ENCODE peak calls at places on chromosomes 7 and 10, in four cellular contexts. One of them, this sample, is unnamed.
A peak's percentile ranks its signal among the peaks of the same experiment; 100 is the strongest.

GRCh38 chr7:8908889-8909288 is 475.5 kb downstream of the NXPH1 start:
- DNase-seq in hypothalamus: no peak
- DNase-seq in A549: no peak
- DNase-seq in tibial artery: no peak
- DNase-seq in this sample: peak; percentile 37

GRCh38 chr10:5709865-5710264 is 25.2 kb downstream of the TASOR2 start:
- DNase-seq in hypothalamus: no peak
- DNase-seq in A549: no peak
- DNase-seq in tibial artery: no peak
- DNase-seq in this sample: no peak

GRCh38 chr7:139618482-139619366 is 95.2 kb downstream of the CLEC2L start:
- DNase-seq in hypothalamus: no peak
- DNase-seq in A549: peak; percentile 57
- DNase-seq in tibial artery: no peak
- DNase-seq in this sample: peak; percentile 41

GRCh38 chr7:155202106-155202871 is 95.4 kb upstream of the INSIG1 start:
- DNase-seq in hypothalamus: no peak
- DNase-seq in A549: no peak
- DNase-seq in tibial artery: no peak
- DNase-seq in this sample: no peak

GRCh38 chr7:101731502-101732084 is 85.8 kb upstream of the CUX1 start:
- DNase-seq in hypothalamus: no peak
- DNase-seq in A549: no peak
- DNase-seq in tibial artery: no peak
- DNase-seq in this sample: no peak

GRCh38 chr7:2523941-2524807 is 4.6 kb downstream of the LFNG start:
- DNase-seq in hypothalamus: peak; percentile 74
- DNase-seq in A549: peak; percentile 66
- DNase-seq in tibial artery: no peak
- DNase-seq in this sample: peak; percentile 98

GRCh38 chr10:121818599-121818998 is 109.2 kb downstream of the ATE1 start:
- DNase-seq in hypothalamus: no peak
- DNase-seq in A549: no peak
- DNase-seq in tibial artery: no peak
- DNase-seq in this sample: no peak

GRCh38 chr10:77582710-77583115 is 54.9 kb downstream of the KCNMA1 start:
- DNase-seq in hypothalamus: no peak
- DNase-seq in A549: peak; percentile 83
- DNase-seq in tibial artery: no peak
- DNase-seq in this sample: peak; percentile 70

GRCh38 chr7:78139335-78139734 is 340.8 kb downstream of the PHTF2 start:
- DNase-seq in hypothalamus: no peak
- DNase-seq in A549: no peak
- DNase-seq in tibial artery: no peak
- DNase-seq in this sample: no peak

GRCh38 chr10:32379314-32379949 is 32.5 kb upstream of the EPC1 start:
- DNase-seq in hypothalamus: no peak
- DNase-seq in A549: peak; percentile 66
- DNase-seq in tibial artery: no peak
- DNase-seq in this sample: peak; percentile 77

GRCh38 chr10:45581497-45582385 is 90.8 kb downstream of the ZFAND4 start:
- DNase-seq in hypothalamus: no peak
- DNase-seq in A549: no peak
- DNase-seq in tibial artery: no peak
- DNase-seq in this sample: no peak

GRCh38 chr7:732094-732541 is 5.0 kb upstream of the PRKAR1B start:
- DNase-seq in hypothalamus: no peak
- DNase-seq in A549: peak; percentile 47
- DNase-seq in tibial artery: no peak
- DNase-seq in this sample: peak; percentile 90

GRCh38 chr10:63628526-63629362 is 107.5 kb downstream of the REEP3 start:
- DNase-seq in hypothalamus: peak; percentile 10
- DNase-seq in A549: no peak
- DNase-seq in tibial artery: peak; percentile 73
- DNase-seq in this sample: peak; percentile 78

GRCh38 chr10:6204341-6205191 is 1.8 kb downstream of the PFKFB3 start:
- DNase-seq in hypothalamus: peak; percentile 22
- DNase-seq in A549: peak; percentile 62
- DNase-seq in tibial artery: peak; percentile 90
- DNase-seq in this sample: no peak

GRCh38 chr7:28236560-28236959 is 56.0 kb upstream of the JAZF1 start:
- DNase-seq in hypothalamus: no peak
- DNase-seq in A549: no peak
- DNase-seq in tibial artery: no peak
- DNase-seq in this sample: no peak

GRCh38 chr7:17623546-17624185 is 316.6 kb downstream of the SNX13 start:
- DNase-seq in hypothalamus: no peak
- DNase-seq in A549: peak; percentile 16
- DNase-seq in tibial artery: no peak
- DNase-seq in this sample: peak; percentile 13

This sample was measured in SW480.